ENCODE peak calls at places on chromosomes 1 and 21, in eight cellular contexts. One of them, this sample, is unnamed.

GRCh38 chr1:94803517-94804441 is 16.4 kb upstream of the SLC44A3 start:
- DNase-seq in activated CD8-positive, alpha-beta memory T cell treated with anti-CD3 and anti-CD28 coated beads for 48 hours: no peak
- DNase-seq in heart left ventricle: peak; percentile 54
- DNase-seq in HS-5: no peak
- DNase-seq in activated naive CD8-positive, alpha-beta T cell treated with anti-CD3 and anti-CD28 coated beads, Interleukin-2, amount 50 U/mL, for 16 hours: no peak
- DNase-seq in NCI-H774: no peak
- DNase-seq in stimulated activated CD8-positive, alpha-beta memory T cell treated with anti-CD3 and anti-CD28 coated beads, Interleukin-15, amount 100 ng/mL, for 24 hours: no peak
- DNase-seq in DND-41: no peak
- DNase-seq in this sample: peak; percentile 93

GRCh38 chr1:113812661-113813135 is 422 bp upstream of the RSBN1 start:
- DNase-seq in activated CD8-positive, alpha-beta memory T cell treated with anti-CD3 and anti-CD28 coated beads for 48 hours: no peak
- DNase-seq in heart left ventricle: peak; percentile 36
- DNase-seq in HS-5: no peak
- DNase-seq in activated naive CD8-positive, alpha-beta T cell treated with anti-CD3 and anti-CD28 coated beads, Interleukin-2, amount 50 U/mL, for 16 hours: no peak
- DNase-seq in NCI-H774: no peak
- DNase-seq in stimulated activated CD8-positive, alpha-beta memory T cell treated with anti-CD3 and anti-CD28 coated beads, Interleukin-15, amount 100 ng/mL, for 24 hours: no peak
- DNase-seq in DND-41: peak; percentile 40
- DNase-seq in this sample: peak; percentile 47

GRCh38 chr21:39575778-39576177 is 37.0 kb upstream of the B3GALT5 start:
- DNase-seq in activated CD8-positive, alpha-beta memory T cell treated with anti-CD3 and anti-CD28 coated beads for 48 hours: no peak
- DNase-seq in heart left ventricle: no peak
- DNase-seq in HS-5: peak; percentile 2
- DNase-seq in activated naive CD8-positive, alpha-beta T cell treated with anti-CD3 and anti-CD28 coated beads, Interleukin-2, amount 50 U/mL, for 16 hours: no peak
- DNase-seq in NCI-H774: no peak
- DNase-seq in stimulated activated CD8-positive, alpha-beta memory T cell treated with anti-CD3 and anti-CD28 coated beads, Interleukin-15, amount 100 ng/mL, for 24 hours: no peak
- DNase-seq in DND-41: no peak
- DNase-seq in this sample: no peak

GRCh38 chr1:227362039-227362438 is 43.7 kb upstream of the CDC42BPA start:
- DNase-seq in activated CD8-positive, alpha-beta memory T cell treated with anti-CD3 and anti-CD28 coated beads for 48 hours: no peak
- DNase-seq in heart left ventricle: no peak
- DNase-seq in HS-5: no peak
- DNase-seq in activated naive CD8-positive, alpha-beta T cell treated with anti-CD3 and anti-CD28 coated beads, Interleukin-2, amount 50 U/mL, for 16 hours: no peak
- DNase-seq in NCI-H774: no peak
- DNase-seq in stimulated activated CD8-positive, alpha-beta memory T cell treated with anti-CD3 and anti-CD28 coated beads, Interleukin-15, amount 100 ng/mL, for 24 hours: no peak
- DNase-seq in DND-41: no peak
- DNase-seq in this sample: no peak

GRCh38 chr1:33815061-33815460 is 48.8 kb upstream of the HMGB4 start:
- DNase-seq in activated CD8-positive, alpha-beta memory T cell treated with anti-CD3 and anti-CD28 coated beads for 48 hours: no peak
- DNase-seq in heart left ventricle: no peak
- DNase-seq in HS-5: peak; percentile 24
- DNase-seq in activated naive CD8-positive, alpha-beta T cell treated with anti-CD3 and anti-CD28 coated beads, Interleukin-2, amount 50 U/mL, for 16 hours: no peak
- DNase-seq in NCI-H774: no peak
- DNase-seq in stimulated activated CD8-positive, alpha-beta memory T cell treated with anti-CD3 and anti-CD28 coated beads, Interleukin-15, amount 100 ng/mL, for 24 hours: no peak
- DNase-seq in DND-41: no peak
- DNase-seq in this sample: no peak

GRCh38 chr1:230415405-230416119 is 10.6 kb downstream of the PGBD5 start:
- DNase-seq in activated CD8-positive, alpha-beta memory T cell treated with anti-CD3 and anti-CD28 coated beads for 48 hours: no peak
- DNase-seq in heart left ventricle: no peak
- DNase-seq in HS-5: no peak
- DNase-seq in activated naive CD8-positive, alpha-beta T cell treated with anti-CD3 and anti-CD28 coated beads, Interleukin-2, amount 50 U/mL, for 16 hours: no peak
- DNase-seq in NCI-H774: no peak
- DNase-seq in stimulated activated CD8-positive, alpha-beta memory T cell treated with anti-CD3 and anti-CD28 coated beads, Interleukin-15, amount 100 ng/mL, for 24 hours: no peak
- DNase-seq in DND-41: no peak
- DNase-seq in this sample: no peak

GRCh38 chr1:212667223-212668139 is 32.2 kb downstream of the BATF3 start:
- DNase-seq in activated CD8-positive, alpha-beta memory T cell treated with anti-CD3 and anti-CD28 coated beads for 48 hours: no peak
- DNase-seq in heart left ventricle: peak; percentile 41
- DNase-seq in HS-5: peak; percentile 93
- DNase-seq in activated naive CD8-positive, alpha-beta T cell treated with anti-CD3 and anti-CD28 coated beads, Interleukin-2, amount 50 U/mL, for 16 hours: no peak
- DNase-seq in NCI-H774: no peak
- DNase-seq in stimulated activated CD8-positive, alpha-beta memory T cell treated with anti-CD3 and anti-CD28 coated beads, Interleukin-15, amount 100 ng/mL, for 24 hours: no peak
- DNase-seq in DND-41: no peak
- DNase-seq in this sample: peak; percentile 93

GRCh38 chr1:29743931-29744330 is 507.6 kb downstream of the PTPRU start:
- DNase-seq in activated CD8-positive, alpha-beta memory T cell treated with anti-CD3 and anti-CD28 coated beads for 48 hours: no peak
- DNase-seq in heart left ventricle: no peak
- DNase-seq in HS-5: no peak
- DNase-seq in activated naive CD8-positive, alpha-beta T cell treated with anti-CD3 and anti-CD28 coated beads, Interleukin-2, amount 50 U/mL, for 16 hours: no peak
- DNase-seq in NCI-H774: no peak
- DNase-seq in stimulated activated CD8-positive, alpha-beta memory T cell treated with anti-CD3 and anti-CD28 coated beads, Interleukin-15, amount 100 ng/mL, for 24 hours: no peak
- DNase-seq in DND-41: no peak
- DNase-seq in this sample: no peak

GRCh38 chr1:169574336-169574735 is 11.9 kb downstream of the F5 start:
- DNase-seq in activated CD8-positive, alpha-beta memory T cell treated with anti-CD3 and anti-CD28 coated beads for 48 hours: no peak
- DNase-seq in heart left ventricle: no peak
- DNase-seq in HS-5: no peak
- DNase-seq in activated naive CD8-positive, alpha-beta T cell treated with anti-CD3 and anti-CD28 coated beads, Interleukin-2, amount 50 U/mL, for 16 hours: no peak
- DNase-seq in NCI-H774: no peak
- DNase-seq in stimulated activated CD8-positive, alpha-beta memory T cell treated with anti-CD3 and anti-CD28 coated beads, Interleukin-15, amount 100 ng/mL, for 24 hours: no peak
- DNase-seq in DND-41: no peak
- DNase-seq in this sample: no peak

GRCh38 chr1:32806315-32806714 is 10.8 kb downstream of the YARS1 start:
- DNase-seq in activated CD8-positive, alpha-beta memory T cell treated with anti-CD3 and anti-CD28 coated beads for 48 hours: no peak
- DNase-seq in heart left ventricle: no peak
- DNase-seq in HS-5: no peak
- DNase-seq in activated naive CD8-positive, alpha-beta T cell treated with anti-CD3 and anti-CD28 coated beads, Interleukin-2, amount 50 U/mL, for 16 hours: no peak
- DNase-seq in NCI-H774: no peak
- DNase-seq in stimulated activated CD8-positive, alpha-beta memory T cell treated with anti-CD3 and anti-CD28 coated beads, Interleukin-15, amount 100 ng/mL, for 24 hours: no peak
- DNase-seq in DND-41: no peak
- DNase-seq in this sample: no peak

GRCh38 chr1:232951605-232952004 is 1.2 kb downstream of the NTPCR start:
- DNase-seq in activated CD8-positive, alpha-beta memory T cell treated with anti-CD3 and anti-CD28 coated beads for 48 hours: no peak
- DNase-seq in heart left ventricle: no peak
- DNase-seq in HS-5: no peak
- DNase-seq in activated naive CD8-positive, alpha-beta T cell treated with anti-CD3 and anti-CD28 coated beads, Interleukin-2, amount 50 U/mL, for 16 hours: no peak
- DNase-seq in NCI-H774: no peak
- DNase-seq in stimulated activated CD8-positive, alpha-beta memory T cell treated with anti-CD3 and anti-CD28 coated beads, Interleukin-15, amount 100 ng/mL, for 24 hours: no peak
- DNase-seq in DND-41: no peak
- DNase-seq in this sample: no peak

GRCh38 chr1:70038025-70038424 is 167.4 kb downstream of the LRRC40 start:
- DNase-seq in activated CD8-positive, alpha-beta memory T cell treated with anti-CD3 and anti-CD28 coated beads for 48 hours: no peak
- DNase-seq in heart left ventricle: no peak
- DNase-seq in HS-5: no peak
- DNase-seq in activated naive CD8-positive, alpha-beta T cell treated with anti-CD3 and anti-CD28 coated beads, Interleukin-2, amount 50 U/mL, for 16 hours: no peak
- DNase-seq in NCI-H774: no peak
- DNase-seq in stimulated activated CD8-positive, alpha-beta memory T cell treated with anti-CD3 and anti-CD28 coated beads, Interleukin-15, amount 100 ng/mL, for 24 hours: no peak
- DNase-seq in DND-41: no peak
- DNase-seq in this sample: no peak

GRCh38 chr1:54853793-54854370 is 33.1 kb downstream of the DHCR24 start:
- DNase-seq in activated CD8-positive, alpha-beta memory T cell treated with anti-CD3 and anti-CD28 coated beads for 48 hours: no peak
- DNase-seq in heart left ventricle: no peak
- DNase-seq in HS-5: no peak
- DNase-seq in activated naive CD8-positive, alpha-beta T cell treated with anti-CD3 and anti-CD28 coated beads, Interleukin-2, amount 50 U/mL, for 16 hours: no peak
- DNase-seq in NCI-H774: no peak
- DNase-seq in stimulated activated CD8-positive, alpha-beta memory T cell treated with anti-CD3 and anti-CD28 coated beads, Interleukin-15, amount 100 ng/mL, for 24 hours: no peak
- DNase-seq in DND-41: no peak
- DNase-seq in this sample: no peak

GRCh38 chr1:47104816-47105215 is 32.4 kb upstream of the CYP4A22 start:
- DNase-seq in activated CD8-positive, alpha-beta memory T cell treated with anti-CD3 and anti-CD28 coated beads for 48 hours: no peak
- DNase-seq in heart left ventricle: no peak
- DNase-seq in HS-5: no peak
- DNase-seq in activated naive CD8-positive, alpha-beta T cell treated with anti-CD3 and anti-CD28 coated beads, Interleukin-2, amount 50 U/mL, for 16 hours: no peak
- DNase-seq in NCI-H774: no peak
- DNase-seq in stimulated activated CD8-positive, alpha-beta memory T cell treated with anti-CD3 and anti-CD28 coated beads, Interleukin-15, amount 100 ng/mL, for 24 hours: no peak
- DNase-seq in DND-41: no peak
- DNase-seq in this sample: no peak

GRCh38 chr21:46057111-46057709 is 40.7 kb upstream of the COL6A2 start:
- DNase-seq in activated CD8-positive, alpha-beta memory T cell treated with anti-CD3 and anti-CD28 coated beads for 48 hours: peak; percentile 57
- DNase-seq in heart left ventricle: no peak
- DNase-seq in HS-5: no peak
- DNase-seq in activated naive CD8-positive, alpha-beta T cell treated with anti-CD3 and anti-CD28 coated beads, Interleukin-2, amount 50 U/mL, for 16 hours: peak; percentile 45
- DNase-seq in NCI-H774: no peak
- DNase-seq in stimulated activated CD8-positive, alpha-beta memory T cell treated with anti-CD3 and anti-CD28 coated beads, Interleukin-15, amount 100 ng/mL, for 24 hours: no peak
- DNase-seq in DND-41: peak; percentile 72
- DNase-seq in this sample: no peak

GRCh38 chr1:160826546-160826945 is 30.6 kb downstream of the LY9 start:
- DNase-seq in activated CD8-positive, alpha-beta memory T cell treated with anti-CD3 and anti-CD28 coated beads for 48 hours: no peak
- DNase-seq in heart left ventricle: no peak
- DNase-seq in HS-5: peak; percentile 9
- DNase-seq in activated naive CD8-positive, alpha-beta T cell treated with anti-CD3 and anti-CD28 coated beads, Interleukin-2, amount 50 U/mL, for 16 hours: no peak
- DNase-seq in NCI-H774: no peak
- DNase-seq in stimulated activated CD8-positive, alpha-beta memory T cell treated with anti-CD3 and anti-CD28 coated beads, Interleukin-15, amount 100 ng/mL, for 24 hours: no peak
- DNase-seq in DND-41: no peak
- DNase-seq in this sample: no peak

GRCh38 chr21:26918318-26919065 is 48.4 kb downstream of the ADAMTS5 start:
- DNase-seq in activated CD8-positive, alpha-beta memory T cell treated with anti-CD3 and anti-CD28 coated beads for 48 hours: no peak
- DNase-seq in heart left ventricle: no peak
- DNase-seq in HS-5: peak; percentile 50
- DNase-seq in activated naive CD8-positive, alpha-beta T cell treated with anti-CD3 and anti-CD28 coated beads, Interleukin-2, amount 50 U/mL, for 16 hours: no peak
- DNase-seq in NCI-H774: no peak
- DNase-seq in stimulated activated CD8-positive, alpha-beta memory T cell treated with anti-CD3 and anti-CD28 coated beads, Interleukin-15, amount 100 ng/mL, for 24 hours: no peak
- DNase-seq in DND-41: no peak
- DNase-seq in this sample: no peak

GRCh38 chr1:72063364-72063763 is 219.0 kb downstream of the NEGR1 start:
- DNase-seq in activated CD8-positive, alpha-beta memory T cell treated with anti-CD3 and anti-CD28 coated beads for 48 hours: no peak
- DNase-seq in heart left ventricle: no peak
- DNase-seq in HS-5: no peak
- DNase-seq in activated naive CD8-positive, alpha-beta T cell treated with anti-CD3 and anti-CD28 coated beads, Interleukin-2, amount 50 U/mL, for 16 hours: no peak
- DNase-seq in NCI-H774: no peak
- DNase-seq in stimulated activated CD8-positive, alpha-beta memory T cell treated with anti-CD3 and anti-CD28 coated beads, Interleukin-15, amount 100 ng/mL, for 24 hours: no peak
- DNase-seq in DND-41: no peak
- DNase-seq in this sample: no peak

GRCh38 chr1:181135462-181135781 is 46.9 kb downstream of the IER5 start:
- DNase-seq in activated CD8-positive, alpha-beta memory T cell treated with anti-CD3 and anti-CD28 coated beads for 48 hours: no peak
- DNase-seq in heart left ventricle: no peak
- DNase-seq in HS-5: no peak
- DNase-seq in activated naive CD8-positive, alpha-beta T cell treated with anti-CD3 and anti-CD28 coated beads, Interleukin-2, amount 50 U/mL, for 16 hours: no peak
- DNase-seq in NCI-H774: no peak
- DNase-seq in stimulated activated CD8-positive, alpha-beta memory T cell treated with anti-CD3 and anti-CD28 coated beads, Interleukin-15, amount 100 ng/mL, for 24 hours: no peak
- DNase-seq in DND-41: peak; percentile 53
- DNase-seq in this sample: peak; percentile 28

GRCh38 chr1:56409112-56409691 is 170.2 kb downstream of the PLPP3 start:
- DNase-seq in activated CD8-positive, alpha-beta memory T cell treated with anti-CD3 and anti-CD28 coated beads for 48 hours: no peak
- DNase-seq in heart left ventricle: peak; percentile 43
- DNase-seq in HS-5: no peak
- DNase-seq in activated naive CD8-positive, alpha-beta T cell treated with anti-CD3 and anti-CD28 coated beads, Interleukin-2, amount 50 U/mL, for 16 hours: no peak
- DNase-seq in NCI-H774: no peak
- DNase-seq in stimulated activated CD8-positive, alpha-beta memory T cell treated with anti-CD3 and anti-CD28 coated beads, Interleukin-15, amount 100 ng/mL, for 24 hours: no peak
- DNase-seq in DND-41: peak; percentile 7
- DNase-seq in this sample: peak; percentile 70

GRCh38 chr1:119779869-119780356 is 11.2 kb upstream of the HMGCS2 start:
- DNase-seq in activated CD8-positive, alpha-beta memory T cell treated with anti-CD3 and anti-CD28 coated beads for 48 hours: no peak
- DNase-seq in heart left ventricle: peak; percentile 40
- DNase-seq in HS-5: no peak
- DNase-seq in activated naive CD8-positive, alpha-beta T cell treated with anti-CD3 and anti-CD28 coated beads, Interleukin-2, amount 50 U/mL, for 16 hours: no peak
- DNase-seq in NCI-H774: peak; percentile 39
- DNase-seq in stimulated activated CD8-positive, alpha-beta memory T cell treated with anti-CD3 and anti-CD28 coated beads, Interleukin-15, amount 100 ng/mL, for 24 hours: no peak
- DNase-seq in DND-41: no peak
- DNase-seq in this sample: no peak

GRCh38 chr21:44618909-44619308 is 7.0 kb downstream of the KRTAP10-8 start:
- DNase-seq in activated CD8-positive, alpha-beta memory T cell treated with anti-CD3 and anti-CD28 coated beads for 48 hours: no peak
- DNase-seq in heart left ventricle: no peak
- DNase-seq in HS-5: no peak
- DNase-seq in activated naive CD8-positive, alpha-beta T cell treated with anti-CD3 and anti-CD28 coated beads, Interleukin-2, amount 50 U/mL, for 16 hours: peak; percentile 21
- DNase-seq in NCI-H774: no peak
- DNase-seq in stimulated activated CD8-positive, alpha-beta memory T cell treated with anti-CD3 and anti-CD28 coated beads, Interleukin-15, amount 100 ng/mL, for 24 hours: no peak
- DNase-seq in DND-41: no peak
- DNase-seq in this sample: no peak

GRCh38 chr1:54371038-54371935 is 34.9 kb downstream of the SSBP3 start:
- DNase-seq in activated CD8-positive, alpha-beta memory T cell treated with anti-CD3 and anti-CD28 coated beads for 48 hours: no peak
- DNase-seq in heart left ventricle: peak; percentile 47
- DNase-seq in HS-5: no peak
- DNase-seq in activated naive CD8-positive, alpha-beta T cell treated with anti-CD3 and anti-CD28 coated beads, Interleukin-2, amount 50 U/mL, for 16 hours: no peak
- DNase-seq in NCI-H774: no peak
- DNase-seq in stimulated activated CD8-positive, alpha-beta memory T cell treated with anti-CD3 and anti-CD28 coated beads, Interleukin-15, amount 100 ng/mL, for 24 hours: no peak
- DNase-seq in DND-41: no peak
- DNase-seq in this sample: no peak

GRCh38 chr1:112710586-112710985 is 3.7 kb upstream of the RHOC start:
- DNase-seq in activated CD8-positive, alpha-beta memory T cell treated with anti-CD3 and anti-CD28 coated beads for 48 hours: no peak
- DNase-seq in heart left ventricle: no peak
- DNase-seq in HS-5: no peak
- DNase-seq in activated naive CD8-positive, alpha-beta T cell treated with anti-CD3 and anti-CD28 coated beads, Interleukin-2, amount 50 U/mL, for 16 hours: no peak
- DNase-seq in NCI-H774: no peak
- DNase-seq in stimulated activated CD8-positive, alpha-beta memory T cell treated with anti-CD3 and anti-CD28 coated beads, Interleukin-15, amount 100 ng/mL, for 24 hours: no peak
- DNase-seq in DND-41: no peak
- DNase-seq in this sample: no peak

GRCh38 chr1:20465187-20465586 is 20.8 kb downstream of the CAMK2N1 start:
- DNase-seq in activated CD8-positive, alpha-beta memory T cell treated with anti-CD3 and anti-CD28 coated beads for 48 hours: no peak
- DNase-seq in heart left ventricle: no peak
- DNase-seq in HS-5: no peak
- DNase-seq in activated naive CD8-positive, alpha-beta T cell treated with anti-CD3 and anti-CD28 coated beads, Interleukin-2, amount 50 U/mL, for 16 hours: no peak
- DNase-seq in NCI-H774: no peak
- DNase-seq in stimulated activated CD8-positive, alpha-beta memory T cell treated with anti-CD3 and anti-CD28 coated beads, Interleukin-15, amount 100 ng/mL, for 24 hours: no peak
- DNase-seq in DND-41: no peak
- DNase-seq in this sample: no peak

GRCh38 chr1:76269175-76269574 is 194.6 kb downstream of the ST6GALNAC3 start:
- DNase-seq in activated CD8-positive, alpha-beta memory T cell treated with anti-CD3 and anti-CD28 coated beads for 48 hours: no peak
- DNase-seq in heart left ventricle: no peak
- DNase-seq in HS-5: peak; percentile 51
- DNase-seq in activated naive CD8-positive, alpha-beta T cell treated with anti-CD3 and anti-CD28 coated beads, Interleukin-2, amount 50 U/mL, for 16 hours: no peak
- DNase-seq in NCI-H774: no peak
- DNase-seq in stimulated activated CD8-positive, alpha-beta memory T cell treated with anti-CD3 and anti-CD28 coated beads, Interleukin-15, amount 100 ng/mL, for 24 hours: no peak
- DNase-seq in DND-41: no peak
- DNase-seq in this sample: peak; percentile 88

GRCh38 chr21:33069994-33070811 is at the start of gene OLIG1:
- DNase-seq in activated CD8-positive, alpha-beta memory T cell treated with anti-CD3 and anti-CD28 coated beads for 48 hours: peak; percentile 1
- DNase-seq in heart left ventricle: peak; percentile 65
- DNase-seq in HS-5: no peak
- DNase-seq in activated naive CD8-positive, alpha-beta T cell treated with anti-CD3 and anti-CD28 coated beads, Interleukin-2, amount 50 U/mL, for 16 hours: no peak
- DNase-seq in NCI-H774: peak; percentile 10
- DNase-seq in stimulated activated CD8-positive, alpha-beta memory T cell treated with anti-CD3 and anti-CD28 coated beads, Interleukin-15, amount 100 ng/mL, for 24 hours: no peak
- DNase-seq in DND-41: no peak
- DNase-seq in this sample: peak; percentile 83

GRCh38 chr1:115764541-115764940 is 4.0 kb downstream of the CASQ2 start:
- DNase-seq in activated CD8-positive, alpha-beta memory T cell treated with anti-CD3 and anti-CD28 coated beads for 48 hours: no peak
- DNase-seq in heart left ventricle: peak; percentile 32
- DNase-seq in HS-5: peak; percentile 20
- DNase-seq in activated naive CD8-positive, alpha-beta T cell treated with anti-CD3 and anti-CD28 coated beads, Interleukin-2, amount 50 U/mL, for 16 hours: no peak
- DNase-seq in NCI-H774: peak; percentile 26
- DNase-seq in stimulated activated CD8-positive, alpha-beta memory T cell treated with anti-CD3 and anti-CD28 coated beads, Interleukin-15, amount 100 ng/mL, for 24 hours: no peak
- DNase-seq in DND-41: no peak
- DNase-seq in this sample: peak; percentile 32

GRCh38 chr1:240491156-240491555 is 120.8 kb downstream of the GREM2 start:
- DNase-seq in activated CD8-positive, alpha-beta memory T cell treated with anti-CD3 and anti-CD28 coated beads for 48 hours: no peak
- DNase-seq in heart left ventricle: no peak
- DNase-seq in HS-5: no peak
- DNase-seq in activated naive CD8-positive, alpha-beta T cell treated with anti-CD3 and anti-CD28 coated beads, Interleukin-2, amount 50 U/mL, for 16 hours: no peak
- DNase-seq in NCI-H774: peak; percentile 22
- DNase-seq in stimulated activated CD8-positive, alpha-beta memory T cell treated with anti-CD3 and anti-CD28 coated beads, Interleukin-15, amount 100 ng/mL, for 24 hours: no peak
- DNase-seq in DND-41: no peak
- DNase-seq in this sample: no peak

GRCh38 chr1:165895451-165895871 is 68.0 kb downstream of the UCK2 start:
- DNase-seq in activated CD8-positive, alpha-beta memory T cell treated with anti-CD3 and anti-CD28 coated beads for 48 hours: no peak
- DNase-seq in heart left ventricle: no peak
- DNase-seq in HS-5: no peak
- DNase-seq in activated naive CD8-positive, alpha-beta T cell treated with anti-CD3 and anti-CD28 coated beads, Interleukin-2, amount 50 U/mL, for 16 hours: no peak
- DNase-seq in NCI-H774: no peak
- DNase-seq in stimulated activated CD8-positive, alpha-beta memory T cell treated with anti-CD3 and anti-CD28 coated beads, Interleukin-15, amount 100 ng/mL, for 24 hours: no peak
- DNase-seq in DND-41: no peak
- DNase-seq in this sample: no peak